ENCODE peak calls at places on chromosomes 1 and 21, in four cellular contexts. I is IMR-90, Y is PC-3, R is SK-N-SH. L is an unnamed sample.

GRCh38 chr1:204920967-204921366 is 50.3 kb downstream of the NFASC start:
- DNase-seq in I (no peak), Y (no peak), R (no peak), L (no peak)

GRCh38 chr1:152153996-152154395 is 5.0 kb downstream of the RPTN start:
- DNase-seq in I (no peak), Y (no peak), R (no peak), L (no peak)

GRCh38 chr1:187621961-187622360 is 793.2 kb downstream of the PLA2G4A start:
- DNase-seq in I (peak), Y (peak), R (no peak), L (no peak)

GRCh38 chr1:33244143-33244808 is 12.0 kb upstream of the ZNF362 start:
- DNase-seq in I (no peak), Y (peak), R (no peak), L (no peak)

GRCh38 chr1:172698224-172698623 is 39.3 kb downstream of the FASLG start:
- DNase-seq in I (no peak), Y (peak), R (no peak), L (no peak)

GRCh38 chr1:239858058-239858457 is 233.6 kb upstream of the FMN2 start:
- DNase-seq in I (no peak), Y (peak), R (no peak), L (peak)

GRCh38 chr1:30807318-30808066 is 49.9 kb upstream of the LAPTM5 start:
- DNase-seq in I (no peak), Y (no peak), R (peak), L (no peak)

GRCh38 chr1:211647666-211648065 is 27.8 kb downstream of the NEK2 start:
- DNase-seq in I (no peak), Y (no peak), R (no peak), L (no peak)

GRCh38 chr1:43222876-43223275 is 46.9 kb upstream of the TMEM125 start:
- DNase-seq in I (no peak), Y (no peak), R (no peak), L (no peak)

GRCh38 chr1:222923506-222923905 is 108.7 kb downstream of the DISP1 start:
- DNase-seq in I (peak), Y (no peak), R (no peak), L (no peak)

GRCh38 chr1:109667452-109668122 is at the start of gene GSTM2:
- DNase-seq in I (peak), Y (peak), R (peak), L (peak)

GRCh38 chr21:33950425-33951079 is 34.9 kb upstream of the ATP5PO start:
- DNase-seq in I (no peak), Y (no peak), R (no peak), L (no peak)

GRCh38 chr1:35533596-35533995 is 23.6 kb downstream of the KIAA0319L start:
- DNase-seq in I (no peak), Y (no peak), R (no peak), L (no peak)

GRCh38 chr1:28411656-28412055 is 42.1 kb downstream of the PHACTR4 start:
- DNase-seq in I (no peak), Y (no peak), R (no peak), L (no peak)

GRCh38 chr1:151976015-151976343 is 17.7 kb downstream of the S100A10 start:
- DNase-seq in I (no peak), Y (no peak), R (no peak), L (no peak)

GRCh38 chr21:37001446-37001845 is 5.1 kb upstream of the RIPPLY3 start:
- DNase-seq in I (no peak), Y (no peak), R (no peak), L (no peak)
- H3K9ac ChIP-seq in I (no peak), Y (no peak), R (no peak), L (no peak)

DNA sequence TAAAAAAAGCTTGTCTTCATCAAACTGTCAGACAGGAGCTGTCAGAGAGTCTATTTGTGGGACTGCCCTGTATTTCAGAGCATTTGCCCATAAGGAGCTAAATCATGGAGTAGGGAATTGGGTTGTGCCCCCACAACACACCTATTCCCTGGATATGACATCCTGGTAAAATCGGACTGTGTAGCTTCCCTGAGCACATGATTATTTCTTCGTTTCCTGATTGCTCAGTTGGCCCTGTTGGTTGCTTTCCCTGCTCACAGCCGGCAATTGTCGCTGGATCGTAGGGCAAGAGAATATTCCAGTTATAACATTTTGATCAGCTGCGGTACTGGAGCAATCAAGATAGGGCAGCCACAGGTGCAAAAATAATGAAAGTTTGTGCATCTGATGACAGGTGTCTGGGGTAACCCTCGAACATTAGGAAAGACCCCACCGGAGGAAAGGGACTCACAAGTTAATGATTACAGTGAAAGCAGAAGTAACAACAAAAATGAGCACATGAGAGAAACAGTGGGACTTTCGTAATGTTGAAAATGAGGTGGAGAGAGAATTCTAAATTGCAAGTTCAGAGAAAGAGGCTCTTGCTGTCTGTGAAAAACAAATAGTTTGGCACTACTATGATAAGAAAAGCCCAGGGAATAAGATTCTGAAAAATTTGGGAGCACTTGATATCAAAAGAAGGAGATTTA is 548 bp upstream of the MAB21L3 start:
- DNase-seq in I (no peak), Y (no peak), R (no peak), L (no peak)
- H3K9ac ChIP-seq in I (no peak), Y (peak), R (no peak), L (no peak)

DNA sequence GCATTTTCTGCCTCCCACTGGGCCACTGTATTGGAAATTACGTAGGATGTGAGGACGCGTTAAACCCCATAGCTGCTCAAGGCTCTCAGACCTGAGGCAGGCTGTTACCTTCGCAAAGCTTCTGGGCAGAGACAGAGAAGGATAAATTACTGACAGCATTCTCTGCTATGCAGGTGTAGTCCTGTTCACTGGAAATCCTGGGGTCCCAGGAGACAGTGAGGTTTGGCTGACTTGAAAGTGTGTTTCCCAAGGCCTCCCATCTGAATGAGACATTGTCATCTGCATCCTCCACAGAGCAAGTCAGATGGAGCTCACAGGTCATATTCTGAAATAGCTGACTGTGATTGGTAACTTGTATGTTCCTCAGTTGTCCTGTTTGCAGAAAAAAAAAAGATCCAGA is 32.0 kb downstream of the SLAMF6 start:
- DNase-seq in I (no peak), Y (no peak), R (no peak), L (no peak)
- H3K9ac ChIP-seq in I (no peak), Y (no peak), R (no peak), L (no peak)

GRCh38 chr1:153636312-153636711 is 2.4 kb downstream of the CHTOP start:
- DNase-seq in I (no peak), Y (no peak), R (no peak), L (no peak)

GRCh38 chr1:153640873-153641272 is 7.0 kb downstream of the CHTOP start:
- DNase-seq in I (no peak), Y (no peak), R (no peak), L (no peak)

GRCh38 chr1:153639280-153639679 is 5.4 kb downstream of the CHTOP start:
- DNase-seq in I (no peak), Y (no peak), R (no peak), L (no peak)

GRCh38 chr1:153635872-153636271 is 2.0 kb downstream of the CHTOP start:
- DNase-seq in I (no peak), Y (no peak), R (no peak), L (no peak)

GRCh38 chr1:153638261-153638660 is 4.4 kb downstream of the CHTOP start:
- DNase-seq in I (no peak), Y (no peak), R (no peak), L (no peak)
- H3K9ac ChIP-seq in I (no peak), Y (no peak), R (no peak), L (no peak)

GRCh38 chr21:31132574-31133242 is 94.4 kb upstream of the KRTAP19-8 start:
- DNase-seq in I (peak), Y (no peak), R (no peak), L (no peak)
- H3K9ac ChIP-seq in I (no peak), Y (no peak), R (no peak), L (no peak)

L was measured in neural progenitor cell.